ENCODE peak calls at places on chromosome 13, in four cellular contexts. Q is tibial artery, F is sigmoid colon, I is A549. C is an unnamed sample.

GRCh38 chr13:91184244-91184926 is 163.1 kb upstream of the MIR17HG start:
- DNase-seq in F (no peak), I (no peak), Q (no peak), C (no peak)

GRCh38 chr13:46896346-46897138 is at the start of gene HTR2A:
- DNase-seq in F (peak; percentile 66), I (no peak), Q (no peak), C (peak; percentile 64)

GRCh38 chr13:45325806-45326205 is 15.2 kb downstream of the TPT1 start:
- DNase-seq in F (no peak), I (no peak), Q (peak; percentile 85), C (no peak)

GRCh38 chr13:75518439-75519088 is 19.1 kb downstream of the COMMD6 start:
- DNase-seq in Q (no peak), I (no peak), F (no peak), C (peak; percentile 75)

GRCh38 chr13:74128171-74128767 is 5.9 kb downstream of the KLF12 start:
- DNase-seq in I (no peak), F (no peak), Q (no peak), C (peak; percentile 8)

GRCh38 chr13:21689097-21689496 is 18.2 kb downstream of the FGF9 start:
- DNase-seq in I (no peak), F (no peak), Q (no peak), C (no peak)

GRCh38 chr13:87089391-87089790 is 581.8 kb upstream of the SLITRK5 start:
- DNase-seq in Q (no peak), I (no peak), F (no peak), C (no peak)

GRCh38 chr13:95833713-95834112 is 156.8 kb downstream of the DNAJC3 start:
- DNase-seq in Q (no peak), I (peak; percentile 6), F (no peak), C (no peak)

GRCh38 chr13:75666646-75667351 is 30.7 kb downstream of the LMO7 start:
- DNase-seq in I (no peak), F (no peak), Q (no peak), C (no peak)

GRCh38 chr13:101661839-101662238 is 209.4 kb downstream of the ITGBL1 start:
- DNase-seq in I (no peak), Q (no peak), F (no peak), C (no peak)

GRCh38 chr13:99289674-99290337 is 17.4 kb downstream of the GPR183 start:
- DNase-seq in I (no peak), F (no peak), Q (no peak), C (no peak)
- H3K4me1 ChIP-seq in I (no peaks in the 10 kb centered on the region), F (no peaks in the 10 kb centered on the region), Q (no peaks in the 10 kb centered on the region), C (peaks cover 7% of the 10 kb centered on the region)

DNA sequence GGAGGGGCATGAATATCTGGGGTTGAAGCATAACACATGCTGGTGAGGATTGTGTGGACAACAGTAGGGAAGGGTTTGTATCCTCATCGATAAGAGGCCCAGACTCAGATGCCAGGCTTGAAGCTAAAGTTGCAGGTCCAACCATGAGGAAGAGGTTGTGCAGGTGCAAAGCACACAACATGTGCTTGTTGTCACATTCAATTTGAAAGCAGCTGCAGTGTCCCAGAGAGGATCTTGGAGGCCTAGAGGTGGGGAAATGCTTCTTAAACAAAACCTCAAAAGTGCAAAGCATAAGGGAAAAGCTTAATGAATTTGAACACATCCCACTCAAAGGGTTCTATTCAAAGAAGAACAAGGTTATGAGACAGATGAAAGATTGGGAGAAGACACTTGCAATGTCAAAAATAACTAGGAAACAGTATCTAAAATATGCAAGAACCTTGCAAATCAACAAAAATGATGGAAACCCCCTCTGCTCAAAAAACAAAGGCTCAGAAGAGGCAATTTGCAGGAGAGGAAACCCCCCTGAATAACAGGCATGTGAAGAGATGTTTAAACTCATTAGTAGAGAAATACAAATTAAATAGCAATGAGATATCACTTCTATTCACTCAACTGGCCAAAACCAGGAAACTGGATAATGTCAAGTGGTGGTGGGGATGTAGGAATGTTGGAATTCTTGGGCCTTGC is 187.1 kb downstream of the KATNAL1 start:
- DNase-seq in I (no peak), Q (no peak), F (no peak), C (no peak)
- H3K27ac ChIP-seq in I (no peak overlapping the region), Q (no peak overlapping the region), F (peak overlapping the region; percentile 81), C (no peak overlapping the region)

GRCh38 chr13:109725297-109725696 is 61.1 kb downstream of the IRS2 start:
- DNase-seq in F (no peak), I (no peak), Q (no peak), C (no peak)
- H3K4me1 ChIP-seq in F (no peaks in the 10 kb centered on the region), I (peaks cover 11% of the 10 kb centered on the region), Q (no peaks in the 10 kb centered on the region), C (peaks cover 5% of the 10 kb centered on the region)

GRCh38 chr13:99506632-99507031 is 5.4 kb downstream of the TM9SF2 start:
- DNase-seq in Q (no peak), I (no peak), F (no peak), C (no peak)
- H3K27ac ChIP-seq in Q (no peak overlapping the region), I (no peak overlapping the region), F (no peak overlapping the region), C (no peak overlapping the region)

GRCh38 chr13:40973409-40973808 is 45.7 kb downstream of the ELF1 start:
- DNase-seq in F (no peak), I (no peak), Q (no peak), C (no peak)

GRCh38 chr13:40970803-40971202 is 48.3 kb downstream of the ELF1 start:
- DNase-seq in I (no peak), Q (no peak), F (no peak), C (no peak)

GRCh38 chr13:40968416-40969000 is 50.6 kb downstream of the ELF1 start:
- DNase-seq in F (no peak), Q (no peak), I (no peak), C (no peak)

GRCh38 chr13:40969169-40969901 is 49.8 kb downstream of the ELF1 start:
- DNase-seq in Q (no peak), I (no peak), F (no peak), C (no peak)

GRCh38 chr13:40971321-40971720 is 47.8 kb downstream of the ELF1 start:
- DNase-seq in I (no peak), F (no peak), Q (no peak), C (no peak)
- H3K4me1 ChIP-seq in I (peaks cover 40% of the 10 kb centered on the region), F (no peaks in the 10 kb centered on the region), Q (no peaks in the 10 kb centered on the region), C (peaks cover 18% of the 10 kb centered on the region)

GRCh38 chr13:40591091-40591490 is 75.3 kb downstream of the FOXO1 start:
- DNase-seq in F (no peak), I (no peak), Q (no peak), C (no peak)
- H3K27ac ChIP-seq in F (no peak overlapping the region), I (no peak overlapping the region), Q (no peak overlapping the region), C (no peak overlapping the region)

GRCh38 chr13:30796833-30797601 is 61.7 kb downstream of the ALOX5AP start:
- DNase-seq in F (peak; percentile 62), Q (no peak), I (no peak), C (no peak)
- H3K4me1 ChIP-seq in F (no peaks in the 10 kb centered on the region), Q (no peaks in the 10 kb centered on the region), I (peaks cover 18% of the 10 kb centered on the region), C (peaks cover 26% of the 10 kb centered on the region)

GRCh38 chr13:33204130-33204927 is 81.2 kb downstream of the STARD13 start:
- DNase-seq in Q (peak; percentile 87), I (no peak), F (peak; percentile 96), C (no peak)
- H3K27ac ChIP-seq in Q (peak overlapping the region; percentile 81), I (no peak overlapping the region), F (peak overlapping the region; percentile 86), C (peak overlapping the region; percentile 82)